ENCODE peak calls at places on chromosome 17, in seven cellular contexts. N is colonic mucosa, A is skeletal muscle cell, F is brain microvascular endothelial cell, Y is lower lobe of right lung, C is A549, U is cardiac fibroblast. V is an unnamed sample.
A peak's percentile ranks its signal among the peaks of the same experiment; 100 is the strongest.

GRCh38 chr17:57567278-57567677 is 177.8 kb downstream of the CCDC182 start:
- DNase-seq in Y (no peak), A (no peak), N (no peak), C (no peak), U (no peak), F (no peak), V (no peak)

GRCh38 chr17:9205520-9206159 is 184.3 kb downstream of the NTN1 start:
- DNase-seq in U (no peak), C (no peak), A (no peak), F (no peak), Y (no peak), N (no peak), V (no peak)

GRCh38 chr17:35051183-35051578 is 12.3 kb downstream of the RFFL start:
- DNase-seq in A (no peak), C (no peak), U (peak; percentile 20), F (no peak), Y (no peak), N (no peak), V (peak; percentile 20)

GRCh38 chr17:74410001-74410443 is 21.9 kb upstream of the GPRC5C start:
- DNase-seq in N (no peak), Y (no peak), A (no peak), U (no peak), F (no peak), C (no peak), V (no peak)

GRCh38 chr17:77247048-77247541 is 106.3 kb downstream of the SEC14L1 start:
- DNase-seq in Y (peak; percentile 91), A (no peak), U (peak; percentile 70), C (peak; percentile 76), N (peak; percentile 88), F (peak; percentile 35), V (peak; percentile 88)

GRCh38 chr17:48621410-48622387 is 4.5 kb downstream of the HOXB9 start:
- DNase-seq in N (no peak), F (no peak), A (no peak), U (no peak), C (no peak), Y (no peak), V (no peak)

GRCh38 chr17:74464730-74465377 is 1.6 kb upstream of the CD300A start:
- DNase-seq in A (no peak), N (no peak), C (no peak), Y (no peak), F (no peak), U (no peak), V (no peak)

GRCh38 chr17:80005360-80006338 is 30.0 kb downstream of the TBC1D16 start:
- DNase-seq in F (no peak), N (peak; percentile 53), U (peak; percentile 51), Y (no peak), A (no peak), C (peak; percentile 60), V (peak; percentile 44)

GRCh38 chr17:48981927-48982539 is 13.6 kb upstream of the GIP start:
- DNase-seq in N (no peak), A (no peak), Y (no peak), F (no peak), C (no peak), U (no peak), V (no peak)

GRCh38 chr17:72385482-72385881 is 264.7 kb downstream of the SOX9 start:
- DNase-seq in C (no peak), N (no peak), Y (no peak), A (no peak), F (no peak), U (no peak), V (no peak)

GRCh38 chr17:27959382-27959709 is 66.2 kb upstream of the LYRM9 start:
- DNase-seq in N (no peak), U (no peak), Y (no peak), F (no peak), A (no peak), C (no peak), V (no peak)

GRCh38 chr17:74759941-74760340 is 11.5 kb downstream of the NHERF1 start:
- DNase-seq in N (no peak), A (no peak), U (no peak), F (no peak), C (no peak), Y (peak; percentile 72), V (no peak)

GRCh38 chr17:17681187-17681743 is at the start of gene RAI1:
- DNase-seq in U (peak; percentile 84), N (peak; percentile 72), Y (peak; percentile 86), A (no peak), C (peak; percentile 87), F (no peak), V (peak; percentile 80)

GRCh38 chr17:82458885-82459424 is 414 bp downstream of the NARF start:
- DNase-seq in N (peak; percentile 36), A (no peak), Y (no peak), F (peak; percentile 30), U (peak; percentile 22), C (no peak), V (peak; percentile 34)

GRCh38 chr17:6072157-6072556 is 2.0 kb downstream of the WSCD1 start:
- DNase-seq in F (no peak), N (no peak), C (no peak), U (peak; percentile 16), A (no peak), Y (no peak), V (no peak)

GRCh38 chr17:6070895-6071511 is 824 bp downstream of the WSCD1 start:
- DNase-seq in U (no peak), C (peak; percentile 23), A (no peak), F (no peak), Y (no peak), N (peak; percentile 27), V (peak; percentile 27)

GRCh38 chr17:6069611-6070279 is 434 bp upstream of the WSCD1 start:
- DNase-seq in C (peak; percentile 21), F (no peak), U (no peak), N (peak; percentile 23), A (no peak), Y (no peak), V (peak; percentile 20)

GRCh38 chr17:6071528-6072065 is 1.4 kb downstream of the WSCD1 start:
- DNase-seq in U (no peak), A (no peak), N (no peak), C (no peak), F (no peak), Y (no peak), V (no peak)

DNA sequence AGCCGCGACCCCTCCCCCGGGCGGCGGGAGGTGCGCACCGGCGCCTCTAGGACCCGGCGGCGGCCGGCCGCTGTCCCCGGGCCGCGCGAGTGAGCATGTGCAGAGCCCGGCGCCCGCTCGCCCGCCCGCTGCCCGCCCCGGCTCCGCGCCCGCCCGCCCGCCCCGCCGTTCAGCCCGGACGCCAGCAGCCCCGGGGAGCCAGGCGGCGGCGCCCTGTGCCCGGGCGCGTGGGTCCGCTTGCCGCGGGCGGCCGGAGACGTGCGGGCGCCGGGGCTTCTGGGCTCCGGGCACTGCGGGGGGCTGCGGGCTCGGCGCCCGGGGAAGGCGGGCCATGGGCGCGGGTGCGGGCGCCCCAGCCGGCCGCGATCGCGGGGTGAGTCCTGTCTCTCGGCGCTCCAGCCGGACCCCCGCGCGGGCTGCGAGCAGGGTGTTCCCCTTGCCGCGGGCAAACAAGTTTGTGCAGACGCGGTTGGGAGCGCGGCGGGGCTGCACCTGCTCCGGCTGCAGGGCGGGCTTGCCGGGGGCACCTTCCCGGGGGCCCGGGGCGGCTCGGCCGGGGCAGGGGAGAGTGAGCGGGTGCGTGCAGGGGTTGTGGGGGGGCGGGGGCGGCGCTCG is at the start of gene WSCD1:
- DNase-seq in N (peak; percentile 24), C (peak; percentile 17), F (no peak), Y (no peak), A (no peak), U (no peak), V (peak; percentile 54)
- H3K4me3 ChIP-seq in N (peak within 1 kb of the TSS; percentile 49), C (peak within 1 kb of the TSS; percentile 66), F (peak within 1 kb of the TSS; percentile 9), Y (peak within 1 kb of the TSS; percentile 58), A (peak within 1 kb of the TSS; percentile 54), U (no peak within 1 kb of the TSS), V (peak within 1 kb of the TSS; percentile 22)

GRCh38 chr17:44353656-44354331 is 8.7 kb downstream of the GRN start:
- DNase-seq in C (no peak), Y (no peak), U (peak; percentile 11), A (no peak), N (no peak), F (no peak), V (peak; percentile 41)

GRCh38 chr17:44354582-44355309 is 8.9 kb downstream of the FAM171A2 start:
- DNase-seq in U (no peak), N (peak; percentile 56), F (no peak), C (no peak), A (no peak), Y (no peak), V (peak; percentile 69)

GRCh38 chr17:44356241-44356640 is 7.4 kb downstream of the FAM171A2 start:
- DNase-seq in A (no peak), C (no peak), Y (no peak), F (no peak), U (no peak), N (no peak), V (no peak)

GRCh38 chr17:44355642-44356099 is 8.0 kb downstream of the FAM171A2 start:
- DNase-seq in C (no peak), F (no peak), A (no peak), U (no peak), N (no peak), Y (no peak), V (no peak)

DNA sequence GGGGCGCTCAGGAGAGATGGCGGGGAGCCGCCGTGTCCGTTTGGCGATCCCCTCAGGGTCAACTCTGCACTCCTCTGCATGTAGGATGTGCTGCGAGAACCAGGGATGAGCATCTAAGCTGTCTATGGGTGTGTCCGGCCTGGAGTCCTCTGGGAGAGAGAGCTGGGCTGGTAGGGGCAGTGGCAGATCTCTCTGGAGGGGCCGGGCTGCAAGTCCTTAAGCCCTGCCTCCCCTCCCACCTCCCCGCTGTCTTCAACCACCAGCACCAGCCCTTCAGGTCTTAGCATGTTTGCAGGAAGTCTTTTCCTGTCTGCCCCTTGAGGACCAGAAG is 8.4 kb downstream of the FAM171A2 start:
- DNase-seq in A (no peak), F (no peak), Y (no peak), C (no peak), N (no peak), U (no peak), V (no peak)
- H3K4me3 ChIP-seq in A (no peak overlapping the region), F (no peak overlapping the region), Y (no peak overlapping the region), C (no peak overlapping the region), N (no peak overlapping the region), U (no peak overlapping the region), V (no peak overlapping the region)

DNA sequence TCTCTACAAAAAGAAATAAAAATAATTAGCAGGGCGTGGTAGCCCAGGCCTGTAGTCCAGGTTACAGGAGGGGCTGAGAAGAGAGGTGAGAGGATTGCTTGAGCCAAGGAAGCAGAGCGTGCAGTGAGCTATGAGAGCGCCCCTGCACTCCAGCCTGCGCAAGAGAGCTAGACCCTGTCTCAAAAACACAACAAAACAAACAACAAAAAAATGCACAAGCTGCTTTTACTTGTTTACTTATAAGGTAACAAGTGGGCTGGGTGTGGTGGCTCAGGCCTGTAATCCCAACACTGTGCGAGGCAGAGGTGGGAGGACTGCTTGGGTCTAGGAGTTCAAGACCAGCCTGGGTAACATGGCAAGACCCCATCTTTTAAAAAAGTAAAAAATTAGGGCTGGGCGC is 1.7 kb downstream of the CYTH1 start:
- DNase-seq in F (no peak), A (no peak), C (no peak), Y (no peak), U (no peak), N (no peak), V (no peak)
- H3K4me3 ChIP-seq in F (no peak overlapping the region), A (no peak overlapping the region), C (no peak overlapping the region), Y (peak overlapping the region; percentile 84), U (no peak overlapping the region), N (no peak overlapping the region), V (peak overlapping the region; percentile 100)

DNA sequence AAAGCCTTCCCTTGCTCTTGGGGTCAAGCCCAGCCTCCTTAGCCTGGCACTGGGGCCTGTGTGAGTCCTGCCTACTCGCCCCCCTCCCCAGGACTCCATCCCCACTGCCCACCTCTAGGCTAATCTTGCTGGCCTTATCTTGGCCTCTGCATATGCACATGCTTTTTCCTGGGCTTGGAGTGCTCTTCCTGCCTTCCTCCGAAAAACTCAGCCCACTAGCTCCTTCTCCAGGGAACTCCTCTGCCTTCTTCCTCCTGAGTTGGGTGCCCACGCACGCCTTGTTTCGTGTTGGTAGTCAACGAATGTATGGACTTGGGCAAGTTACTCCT is 16.5 kb downstream of the TBX2 start:
- DNase-seq in Y (no peak), F (no peak), U (peak; percentile 11), C (no peak), A (no peak), N (no peak), V (no peak)
- H3K4me3 ChIP-seq in Y (peak overlapping the region; percentile 9), F (no peak overlapping the region), U (no peak overlapping the region), C (no peak overlapping the region), A (no peak overlapping the region), N (no peak overlapping the region), V (no peak overlapping the region)